ENCODE peak calls at places on chromosomes 12 and 14, in four cellular contexts. A is HepG2, B is K562, Z is GM12878. D is an unnamed sample.

GRCh38 chr12:101078144-101078543 is 131.9 kb downstream of the SLC5A8 start:
- DNase-seq in A (no peak), B (no peak), Z (no peak), D (no peak)

GRCh38 chr14:61174395-61175386 is 106.4 kb downstream of the TMEM30B start:
- DNase-seq in A (no peak), B (no peak), Z (no peak), D (no peak)

GRCh38 chr12:65720739-65721138 is 103.5 kb upstream of the HMGA2 start:
- DNase-seq in A (no peak), B (no peak), Z (no peak), D (no peak)

GRCh38 chr12:8065991-8066594 is at the start of gene C3AR1:
- DNase-seq in A (no peak), B (no peak), Z (no peak), D (no peak)

GRCh38 chr12:5088586-5089264 is 45.0 kb downstream of the KCNA5 start:
- DNase-seq in A (no peak), B (no peak), Z (no peak), D (no peak)

GRCh38 chr14:100767788-100768536 is 41.3 kb downstream of the DLK1 start:
- DNase-seq in A (no peak), B (no peak), Z (no peak), D (no peak)

GRCh38 chr12:125892276-125892675 is 827.0 kb downstream of the AACS start:
- DNase-seq in A (no peak), B (no peak), Z (no peak), D (no peak)

GRCh38 chr14:81927069-81927468 is 393.4 kb upstream of the SEL1L start:
- DNase-seq in A (no peak), B (no peak), Z (no peak), D (no peak)

GRCh38 chr14:80215756-80216581 is 4.7 kb upstream of the DIO2 start:
- DNase-seq in A (no peak), B (no peak), Z (no peak), D (no peak)

GRCh38 chr12:85356596-85357385 is 76.8 kb downstream of the ALX1 start:
- DNase-seq in A (no peak), B (no peak), Z (no peak), D (no peak)

GRCh38 chr14:95998656-95999055 is 40.5 kb upstream of the C14orf132 start:
- DNase-seq in A (no peak), B (no peak), Z (no peak), D (no peak)

GRCh38 chr12:126346087-126346486 is 1280.9 kb downstream of the AACS start:
- DNase-seq in A (no peak), B (no peak), Z (no peak), D (no peak)

GRCh38 chr14:30874999-30875787 is 834 bp downstream of the COCH start:
- DNase-seq in A (no peak), B (peak), Z (no peak), D (no peak)

GRCh38 chr12:15322164-15323054 is at the start of gene PTPRO:
- DNase-seq in A (no peak), B (no peak), Z (no peak), D (peak)

GRCh38 chr12:65004270-65004669 is 116.8 kb downstream of the WIF1 start:
- DNase-seq in A (no peak), B (no peak), Z (no peak), D (no peak)

GRCh38 chr12:108865169-108865568 is 7.8 kb upstream of the SSH1 start:
- DNase-seq in A (no peak), B (no peak), Z (no peak), D (no peak)

GRCh38 chr14:36513451-36514277 is 6.4 kb downstream of the NKX2-1 start:
- DNase-seq in A (no peak), B (no peak), Z (no peak), D (peak)

GRCh38 chr12:114974333-114974732 is 290.4 kb upstream of the TBX3 start:
- DNase-seq in A (no peak), B (no peak), Z (no peak), D (no peak)

GRCh38 chr14:68932219-68932618 is 46.9 kb downstream of the ACTN1 start:
- DNase-seq in A (no peak), B (no peak), Z (no peak), D (no peak)

GRCh38 chr14:75913183-75913582 is 68.6 kb downstream of the TGFB3 start:
- DNase-seq in A (no peak), B (no peak), Z (no peak), D (no peak)

GRCh38 chr12:111715242-111715641 is 29.4 kb downstream of the ACAD10 start:
- DNase-seq in A (peak), B (no peak), Z (no peak), D (no peak)

GRCh38 chr12:51821423-51822260 is 26.9 kb downstream of the FIGNL2 start:
- DNase-seq in A (no peak), B (no peak), Z (no peak), D (no peak)

GRCh38 chr14:91870001-91870400 is 2.7 kb upstream of the TC2N start:
- DNase-seq in A (peak), B (no peak), Z (no peak), D (no peak)

GRCh38 chr14:71139058-71139946 is 232.0 kb downstream of the PCNX1 start:
- DNase-seq in A (peak), B (peak), Z (peak), D (peak)

GRCh38 chr14:59482471-59483331 is 1.5 kb downstream of the L3HYPDH start:
- DNase-seq in A (peak), B (peak), Z (no peak), D (no peak)

GRCh38 chr14:38171197-38171596 is 36.5 kb upstream of the SSTR1 start:
- DNase-seq in A (no peak), B (no peak), Z (no peak), D (no peak)

GRCh38 chr12:109910969-109911348 is 10.9 kb downstream of the TCHP start:
- DNase-seq in A (peak), B (peak), Z (no peak), D (peak)

GRCh38 chr14:104552738-104553125 is 26.8 kb upstream of the C14orf180 start:
- DNase-seq in A (no peak), B (no peak), Z (no peak), D (no peak)

GRCh38 chr14:24369463-24369862 is 1.5 kb downstream of the NFATC4 start:
- DNase-seq in A (no peak), B (no peak), Z (no peak), D (no peak)

GRCh38 chr12:99695050-99695449 is 47.5 kb downstream of the GARIN6 start:
- DNase-seq in A (no peak), B (no peak), Z (no peak), D (no peak)

GRCh38 chr14:44029933-44030332 is 477.1 kb downstream of the FSCB start:
- DNase-seq in A (no peak), B (no peak), Z (no peak), D (no peak)

GRCh38 chr14:91128699-91129098 is 14.8 kb downstream of the DGLUCY start:
- DNase-seq in A (no peak), B (no peak), Z (no peak), D (no peak)

GRCh38 chr14:77681196-77682157 is 26.3 kb downstream of the ALKBH1 start:
- DNase-seq in A (peak), B (no peak), Z (no peak), D (no peak)

GRCh38 chr12:1575799-1576401 is 18.5 kb downstream of the FBXL14 start:
- DNase-seq in A (no peak), B (no peak), Z (no peak), D (no peak)

GRCh38 chr12:127944211-127944899 is 322.6 kb upstream of the TMEM132C start:
- DNase-seq in A (no peak), B (no peak), Z (no peak), D (no peak)

GRCh38 chr14:71246539-71246938 is 339.3 kb downstream of the PCNX1 start:
- DNase-seq in A (no peak), B (no peak), Z (no peak), D (no peak)

DNA sequence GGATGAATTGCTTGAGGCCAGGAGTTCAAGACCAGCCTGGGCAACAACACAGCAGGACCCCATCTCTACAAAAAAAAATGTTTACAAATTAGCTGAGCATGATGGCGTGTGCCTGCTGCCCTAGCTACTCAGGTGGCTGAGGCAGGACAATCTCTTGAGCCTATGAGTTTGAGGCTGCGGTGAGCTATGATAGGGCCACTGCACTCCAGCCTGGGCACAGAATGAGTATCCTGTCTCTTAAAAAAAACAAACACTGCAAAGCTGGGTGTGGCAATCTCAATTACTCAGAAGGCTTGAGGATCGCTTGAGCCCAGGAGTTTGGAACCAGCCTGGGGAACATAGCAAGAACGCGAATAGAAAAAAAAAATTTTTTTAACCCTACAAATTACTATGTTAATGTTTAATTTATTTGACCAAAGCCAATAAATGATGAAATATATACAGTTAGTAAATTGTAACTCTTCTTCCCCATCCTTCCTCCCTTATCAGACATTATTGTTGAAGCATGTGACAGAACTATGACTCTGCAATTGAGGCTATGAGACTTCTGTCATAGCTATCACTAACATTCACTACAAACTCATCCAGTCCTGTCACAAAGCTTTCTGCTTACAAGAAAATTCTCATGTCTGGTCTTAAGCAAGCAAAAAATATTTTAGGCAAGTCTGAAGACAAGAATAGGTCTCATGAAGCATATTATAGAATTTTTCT is 9.8 kb downstream of the BTBD7 start:
- DNase-seq in A (no peak), B (peak), Z (no peak), D (no peak)
- TF ChIP-seq FOXK2 in A (no peak), B (no peak), Z (no peak), D (no peak)

GRCh38 chr14:50812856-50813543 is 18.0 kb downstream of the NIN start:
- DNase-seq in A (no peak), B (no peak), Z (no peak), D (no peak)

GRCh38 chr14:50820786-50821185 is 10.2 kb downstream of the NIN start:
- DNase-seq in A (no peak), B (no peak), Z (no peak), D (no peak)

GRCh38 chr14:50814161-50814560 is 16.8 kb downstream of the NIN start:
- DNase-seq in A (no peak), B (no peak), Z (no peak), D (no peak)

GRCh38 chr14:50813544-50813863 is 17.5 kb downstream of the NIN start:
- DNase-seq in A (no peak), B (no peak), Z (peak), D (no peak)

DNA sequence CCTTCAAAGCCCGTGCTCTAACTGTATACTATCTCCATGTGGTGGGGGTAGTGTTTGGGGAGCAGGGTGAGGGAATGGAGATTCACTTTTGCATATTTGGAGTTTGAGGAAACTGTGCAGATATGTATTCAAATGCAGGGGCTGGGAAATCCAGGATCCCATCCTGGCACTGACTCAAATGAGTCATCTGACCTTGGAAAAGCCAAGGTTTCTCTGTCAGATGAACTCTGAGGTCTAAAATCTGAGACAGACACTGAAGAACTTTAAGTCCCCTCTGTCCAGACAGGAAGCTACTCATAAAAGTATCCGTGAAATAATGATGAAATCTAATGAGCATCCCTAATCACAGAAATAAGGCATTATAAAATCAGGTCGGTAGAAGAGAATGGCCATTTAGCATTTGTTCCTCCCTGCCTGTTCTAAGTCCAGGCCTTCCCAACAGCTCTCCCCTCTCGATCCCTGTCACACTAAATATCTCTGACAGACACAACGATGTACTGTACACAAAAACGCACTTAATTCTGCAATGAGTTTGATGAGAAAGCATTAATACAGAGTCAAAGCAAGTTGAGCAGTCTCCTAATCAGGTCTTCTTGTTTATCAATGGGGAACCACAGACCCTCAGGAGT is 14.4 kb downstream of the NIN start:
- DNase-seq in A (peak), B (no peak), Z (no peak), D (no peak)
- TF ChIP-seq FOXM1 in A (no peak), B (no peak), Z (no peak), D (no peak)

DNA sequence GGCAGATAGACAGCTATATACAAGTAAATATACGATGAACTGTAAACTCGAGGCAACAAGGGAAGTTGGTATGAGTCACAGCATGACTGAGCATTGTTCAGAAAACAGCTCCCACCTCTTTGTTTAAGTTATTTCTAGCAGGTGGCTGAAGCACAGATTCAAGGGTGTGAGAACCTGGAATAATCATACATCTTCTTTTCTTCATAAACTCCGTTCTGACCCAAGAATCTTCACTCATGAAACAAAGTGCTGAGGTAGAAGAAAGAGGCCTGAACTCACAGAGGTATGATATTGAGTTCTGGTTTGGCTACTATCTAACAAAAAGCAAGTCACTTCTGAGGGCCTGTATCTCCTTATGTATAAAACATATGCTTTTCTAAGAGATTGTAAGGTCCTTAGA is 364.1 kb upstream of the KITLG start:
- DNase-seq in A (peak), B (no peak), Z (no peak), D (no peak)
- TF ChIP-seq FOXK2 in A (no peak), B (no peak), Z (no peak), D (no peak)

DNA sequence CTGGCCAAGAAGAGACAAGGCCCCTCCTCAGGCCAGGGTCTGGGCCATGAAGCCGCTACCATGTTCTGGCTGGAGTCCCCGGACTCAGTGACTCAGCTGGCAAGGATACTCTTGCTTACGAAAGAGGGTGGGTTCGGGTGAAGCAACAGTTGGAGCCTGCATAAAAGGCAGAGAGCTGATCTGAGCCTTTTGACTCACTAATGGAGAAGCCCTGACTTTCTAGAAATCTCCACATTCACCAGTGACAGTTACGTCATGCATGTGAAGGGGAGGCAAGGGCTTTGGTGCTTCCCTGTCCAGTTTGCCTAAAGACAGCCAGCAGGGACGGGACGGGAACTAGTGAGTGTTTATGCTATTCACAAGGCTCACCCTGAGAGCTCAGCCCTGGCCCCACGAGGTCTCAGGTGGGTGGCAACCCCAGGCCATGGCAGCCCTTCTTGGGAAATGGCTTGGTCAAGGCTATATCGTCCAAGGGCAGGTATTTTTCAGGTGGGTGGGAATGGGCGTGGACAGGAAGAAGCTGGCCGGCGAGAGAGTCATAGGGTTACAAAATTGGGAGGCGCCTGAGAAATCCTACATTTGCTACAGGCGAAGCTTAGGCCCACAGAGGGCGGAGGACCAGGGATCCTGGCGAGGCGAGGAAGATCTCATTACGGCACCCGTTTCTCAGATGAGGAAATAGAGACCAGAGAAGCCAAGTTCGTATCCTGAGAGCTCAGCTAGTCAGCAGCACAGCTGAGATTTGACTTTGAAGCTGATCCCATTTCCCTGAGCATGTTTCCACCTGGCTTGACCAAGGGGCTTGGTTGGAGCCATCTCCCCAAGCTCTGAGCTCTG is 314.6 kb downstream of the BCL11B start:
- DNase-seq in A (no peak), B (no peak), Z (no peak), D (no peak)
- TF ChIP-seq FOXM1 in A (no peak), B (no peak), Z (no peak), D (no peak)